ENCODE peak calls at places on chromosomes 16 and 17, in six cellular contexts. One of them, this sample, is unnamed.

GRCh38 chr16:79994413-79994812 is 393.9 kb upstream of the MAF start:
- DNase-seq in upper lobe of right lung: no peak
- DNase-seq in heart right ventricle: no peak
- DNase-seq in right lobe of liver: no peak
- DNase-seq in GM23248: no peak
- DNase-seq in small intestine: no peak
- DNase-seq in this sample: no peak

GRCh38 chr16:57445510-57445909 is 1.7 kb downstream of the CIAPIN1 start:
- DNase-seq in upper lobe of right lung: no peak
- DNase-seq in heart right ventricle: no peak
- DNase-seq in right lobe of liver: no peak
- DNase-seq in GM23248: no peak
- DNase-seq in small intestine: no peak
- DNase-seq in this sample: no peak

GRCh38 chr17:304461-304860 is 48.1 kb downstream of the RPH3AL start:
- DNase-seq in upper lobe of right lung: no peak
- DNase-seq in heart right ventricle: peak
- DNase-seq in right lobe of liver: no peak
- DNase-seq in GM23248: peak
- DNase-seq in small intestine: no peak
- DNase-seq in this sample: peak

GRCh38 chr17:71208111-71208704 is 912.6 kb upstream of the SOX9 start:
- DNase-seq in upper lobe of right lung: no peak
- DNase-seq in heart right ventricle: no peak
- DNase-seq in right lobe of liver: no peak
- DNase-seq in GM23248: peak
- DNase-seq in small intestine: no peak
- DNase-seq in this sample: peak

GRCh38 chr17:20201059-20201458 is 191.9 kb downstream of the SPECC1 start:
- DNase-seq in upper lobe of right lung: no peak
- DNase-seq in heart right ventricle: no peak
- DNase-seq in right lobe of liver: no peak
- DNase-seq in GM23248: no peak
- DNase-seq in small intestine: no peak
- DNase-seq in this sample: no peak

GRCh38 chr17:62162898-62163297 is 97.8 kb upstream of the MED13 start:
- DNase-seq in upper lobe of right lung: no peak
- DNase-seq in heart right ventricle: no peak
- DNase-seq in right lobe of liver: no peak
- DNase-seq in GM23248: no peak
- DNase-seq in small intestine: peak
- DNase-seq in this sample: no peak

GRCh38 chr17:64147110-64148016 is 17.4 kb upstream of the ERN1 start:
- DNase-seq in upper lobe of right lung: no peak
- DNase-seq in heart right ventricle: no peak
- DNase-seq in right lobe of liver: no peak
- DNase-seq in GM23248: peak
- DNase-seq in small intestine: peak
- DNase-seq in this sample: no peak

GRCh38 chr17:56031636-56032035 is 121.6 kb upstream of the ANKFN1 start:
- DNase-seq in upper lobe of right lung: no peak
- DNase-seq in heart right ventricle: no peak
- DNase-seq in right lobe of liver: no peak
- DNase-seq in GM23248: no peak
- DNase-seq in small intestine: no peak
- DNase-seq in this sample: no peak

GRCh38 chr16:46736695-46737094 is 11.4 kb downstream of the MYLK3 start:
- DNase-seq in upper lobe of right lung: peak
- DNase-seq in heart right ventricle: no peak
- DNase-seq in right lobe of liver: no peak
- DNase-seq in GM23248: peak
- DNase-seq in small intestine: no peak
- DNase-seq in this sample: no peak

GRCh38 chr17:30236807-30237206 is 1.3 kb upstream of the SLC6A4 start:
- DNase-seq in upper lobe of right lung: peak
- DNase-seq in heart right ventricle: peak
- DNase-seq in right lobe of liver: peak
- DNase-seq in GM23248: peak
- DNase-seq in small intestine: peak
- DNase-seq in this sample: no peak

GRCh38 chr16:21159281-21159951 is 942 bp downstream of the LDAF1 start:
- DNase-seq in upper lobe of right lung: peak
- DNase-seq in heart right ventricle: peak
- DNase-seq in right lobe of liver: no peak
- DNase-seq in GM23248: peak
- DNase-seq in small intestine: peak
- DNase-seq in this sample: no peak

GRCh38 chr17:19558946-19559345 is 25.3 kb downstream of the SLC47A1 start:
- DNase-seq in upper lobe of right lung: no peak
- DNase-seq in heart right ventricle: no peak
- DNase-seq in right lobe of liver: no peak
- DNase-seq in GM23248: no peak
- DNase-seq in small intestine: no peak
- DNase-seq in this sample: no peak

GRCh38 chr17:44978807-44979206 is 10.7 kb upstream of the C1QL1 start:
- DNase-seq in upper lobe of right lung: no peak
- DNase-seq in heart right ventricle: no peak
- DNase-seq in right lobe of liver: no peak
- DNase-seq in GM23248: no peak
- DNase-seq in small intestine: no peak
- DNase-seq in this sample: no peak

GRCh38 chr17:45405250-45406086 is 27.2 kb downstream of the ARHGAP27 start:
- DNase-seq in upper lobe of right lung: no peak
- DNase-seq in heart right ventricle: no peak
- DNase-seq in right lobe of liver: no peak
- DNase-seq in GM23248: peak
- DNase-seq in small intestine: peak
- DNase-seq in this sample: no peak

GRCh38 chr17:74280093-74280513 is 6.1 kb downstream of the DNAI2 start:
- DNase-seq in upper lobe of right lung: no peak
- DNase-seq in heart right ventricle: no peak
- DNase-seq in right lobe of liver: no peak
- DNase-seq in GM23248: no peak
- DNase-seq in small intestine: peak
- DNase-seq in this sample: no peak

GRCh38 chr16:12157510-12158093 is 181.1 kb downstream of the SNX29 start:
- DNase-seq in upper lobe of right lung: peak
- DNase-seq in heart right ventricle: no peak
- DNase-seq in right lobe of liver: no peak
- DNase-seq in GM23248: peak
- DNase-seq in small intestine: no peak
- DNase-seq in this sample: no peak

GRCh38 chr17:15882058-15882720 is 62.7 kb upstream of the ADORA2B start:
- DNase-seq in upper lobe of right lung: no peak
- DNase-seq in heart right ventricle: no peak
- DNase-seq in right lobe of liver: no peak
- DNase-seq in GM23248: no peak
- DNase-seq in small intestine: no peak
- DNase-seq in this sample: no peak

GRCh38 chr16:20268409-20268808 is 58.9 kb downstream of the GP2 start:
- DNase-seq in upper lobe of right lung: no peak
- DNase-seq in heart right ventricle: no peak
- DNase-seq in right lobe of liver: no peak
- DNase-seq in GM23248: no peak
- DNase-seq in small intestine: peak
- DNase-seq in this sample: no peak

GRCh38 chr17:56774650-56775049 is 59.1 kb downstream of the C17orf67 start:
- DNase-seq in upper lobe of right lung: no peak
- DNase-seq in heart right ventricle: no peak
- DNase-seq in right lobe of liver: no peak
- DNase-seq in GM23248: no peak
- DNase-seq in small intestine: no peak
- DNase-seq in this sample: no peak

GRCh38 chr17:54861469-54861983 is 39.1 kb upstream of the TOM1L1 start:
- DNase-seq in upper lobe of right lung: no peak
- DNase-seq in heart right ventricle: no peak
- DNase-seq in right lobe of liver: no peak
- DNase-seq in GM23248: no peak
- DNase-seq in small intestine: no peak
- DNase-seq in this sample: no peak

GRCh38 chr16:54326266-54326662 is 39.7 kb upstream of the IRX3 start:
- DNase-seq in upper lobe of right lung: no peak
- DNase-seq in heart right ventricle: no peak
- DNase-seq in right lobe of liver: no peak
- DNase-seq in GM23248: peak
- DNase-seq in small intestine: no peak
- DNase-seq in this sample: no peak

GRCh38 chr16:28189237-28189636 is 22.5 kb downstream of the XPO6 start:
- DNase-seq in upper lobe of right lung: no peak
- DNase-seq in heart right ventricle: no peak
- DNase-seq in right lobe of liver: no peak
- DNase-seq in GM23248: peak
- DNase-seq in small intestine: peak
- DNase-seq in this sample: no peak

GRCh38 chr17:7477392-7478275 is 1.8 kb downstream of the ZBTB4 start:
- DNase-seq in upper lobe of right lung: peak
- DNase-seq in heart right ventricle: peak
- DNase-seq in right lobe of liver: no peak
- DNase-seq in GM23248: peak
- DNase-seq in small intestine: no peak
- DNase-seq in this sample: no peak

GRCh38 chr17:6098466-6099180 is 28.4 kb downstream of the WSCD1 start:
- DNase-seq in upper lobe of right lung: peak
- DNase-seq in heart right ventricle: peak
- DNase-seq in right lobe of liver: no peak
- DNase-seq in GM23248: no peak
- DNase-seq in small intestine: no peak
- DNase-seq in this sample: peak

GRCh38 chr16:80746231-80746630 is 58.2 kb downstream of the CDYL2 start:
- DNase-seq in upper lobe of right lung: no peak
- DNase-seq in heart right ventricle: no peak
- DNase-seq in right lobe of liver: no peak
- DNase-seq in GM23248: peak
- DNase-seq in small intestine: no peak
- DNase-seq in this sample: no peak

GRCh38 chr16:56945847-56946527 is 14.0 kb downstream of the HERPUD1 start:
- DNase-seq in upper lobe of right lung: no peak
- DNase-seq in heart right ventricle: no peak
- DNase-seq in right lobe of liver: no peak
- DNase-seq in GM23248: no peak
- DNase-seq in small intestine: no peak
- DNase-seq in this sample: no peak

GRCh38 chr16:19400709-19401108 is 17.0 kb upstream of the TMC5 start:
- DNase-seq in upper lobe of right lung: no peak
- DNase-seq in heart right ventricle: no peak
- DNase-seq in right lobe of liver: no peak
- DNase-seq in GM23248: no peak
- DNase-seq in small intestine: no peak
- DNase-seq in this sample: no peak

GRCh38 chr17:2124391-2124790 is 69.5 kb downstream of the HIC1 start:
- DNase-seq in upper lobe of right lung: no peak
- DNase-seq in heart right ventricle: no peak
- DNase-seq in right lobe of liver: no peak
- DNase-seq in GM23248: no peak
- DNase-seq in small intestine: no peak
- DNase-seq in this sample: no peak

GRCh38 chr16:68833251-68833650 is 10.1 kb upstream of the TANGO6 start:
- DNase-seq in upper lobe of right lung: no peak
- DNase-seq in heart right ventricle: no peak
- DNase-seq in right lobe of liver: no peak
- DNase-seq in GM23248: no peak
- DNase-seq in small intestine: no peak
- DNase-seq in this sample: no peak
- H3K27ac ChIP-seq in upper lobe of right lung: no peak
- H3K27ac ChIP-seq in heart right ventricle: no peak
- H3K27ac ChIP-seq in right lobe of liver: no peak
- H3K27ac ChIP-seq in GM23248: no peak
- H3K27ac ChIP-seq in small intestine: no peak
- H3K27ac ChIP-seq in this sample: no peak

GRCh38 chr17:78348055-78348745 is 11.7 kb downstream of the SOCS3 start:
- DNase-seq in upper lobe of right lung: no peak
- DNase-seq in heart right ventricle: no peak
- DNase-seq in right lobe of liver: no peak
- DNase-seq in GM23248: no peak
- DNase-seq in small intestine: no peak
- DNase-seq in this sample: no peak

GRCh38 chr17:78355045-78355641 is 4.7 kb downstream of the SOCS3 start:
- DNase-seq in upper lobe of right lung: no peak
- DNase-seq in heart right ventricle: no peak
- DNase-seq in right lobe of liver: no peak
- DNase-seq in GM23248: no peak
- DNase-seq in small intestine: no peak
- DNase-seq in this sample: no peak

GRCh38 chr17:78349831-78350631 is 9.8 kb downstream of the SOCS3 start:
- DNase-seq in upper lobe of right lung: no peak
- DNase-seq in heart right ventricle: no peak
- DNase-seq in right lobe of liver: no peak
- DNase-seq in GM23248: peak
- DNase-seq in small intestine: no peak
- DNase-seq in this sample: no peak

GRCh38 chr17:78347453-78347852 is 12.4 kb downstream of the SOCS3 start:
- DNase-seq in upper lobe of right lung: peak
- DNase-seq in heart right ventricle: no peak
- DNase-seq in right lobe of liver: no peak
- DNase-seq in GM23248: no peak
- DNase-seq in small intestine: no peak
- DNase-seq in this sample: no peak

GRCh38 chr17:78351449-78352006 is 8.3 kb downstream of the SOCS3 start:
- DNase-seq in upper lobe of right lung: peak
- DNase-seq in heart right ventricle: peak
- DNase-seq in right lobe of liver: peak
- DNase-seq in GM23248: peak
- DNase-seq in small intestine: no peak
- DNase-seq in this sample: peak
- H3K27ac ChIP-seq in upper lobe of right lung: peak
- H3K27ac ChIP-seq in heart right ventricle: peak
- H3K27ac ChIP-seq in right lobe of liver: peak
- H3K27ac ChIP-seq in GM23248: peak
- H3K27ac ChIP-seq in small intestine: peak
- H3K27ac ChIP-seq in this sample: peak

DNA sequence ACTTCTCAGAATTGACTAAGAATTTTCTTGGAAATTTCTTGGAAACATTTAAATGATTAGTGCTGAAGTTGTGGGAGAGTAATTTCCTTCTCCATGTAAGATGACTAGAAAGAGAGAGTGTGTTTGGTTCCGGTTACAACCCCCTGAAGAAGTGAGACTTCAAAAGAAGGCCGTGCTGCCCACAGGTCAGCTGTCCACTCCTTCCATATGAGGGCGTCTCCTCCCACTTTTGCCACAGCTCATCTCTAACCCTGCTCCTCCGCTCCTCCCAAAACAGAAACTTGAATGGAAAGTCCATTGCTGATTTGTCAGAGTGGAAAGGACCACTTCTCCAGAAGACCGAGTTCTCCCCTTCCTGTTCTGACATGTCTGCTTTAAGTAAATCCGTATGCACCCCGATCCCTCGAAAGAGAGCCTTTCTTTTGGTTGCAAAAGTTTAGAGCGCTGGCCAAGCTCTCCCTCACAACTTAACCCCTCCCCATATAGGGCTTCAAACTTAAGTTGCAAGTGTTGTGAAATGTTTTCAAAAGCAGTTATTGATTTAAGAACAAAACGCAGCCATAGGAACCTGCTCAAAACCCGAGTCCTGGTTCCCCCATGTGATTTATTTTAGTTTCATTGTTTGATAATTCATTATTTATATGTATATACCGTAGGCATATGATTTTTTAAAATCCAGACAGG is 129.5 kb downstream of the SOCS1 start:
- DNase-seq in upper lobe of right lung: no peak
- DNase-seq in heart right ventricle: no peak
- DNase-seq in right lobe of liver: no peak
- DNase-seq in GM23248: no peak
- DNase-seq in small intestine: no peak
- DNase-seq in this sample: no peak
- H3K27ac ChIP-seq in upper lobe of right lung: no peak
- H3K27ac ChIP-seq in heart right ventricle: no peak
- H3K27ac ChIP-seq in right lobe of liver: no peak
- H3K27ac ChIP-seq in GM23248: no peak
- H3K27ac ChIP-seq in small intestine: no peak
- H3K27ac ChIP-seq in this sample: no peak

GRCh38 chr17:81578561-81579225 is 26.5 kb upstream of the FAAP100 start:
- DNase-seq in upper lobe of right lung: no peak
- DNase-seq in heart right ventricle: no peak
- DNase-seq in right lobe of liver: no peak
- DNase-seq in GM23248: no peak
- DNase-seq in small intestine: no peak
- DNase-seq in this sample: no peak
- H3K27ac ChIP-seq in upper lobe of right lung: no peak
- H3K27ac ChIP-seq in heart right ventricle: no peak
- H3K27ac ChIP-seq in right lobe of liver: no peak
- H3K27ac ChIP-seq in GM23248: peak
- H3K27ac ChIP-seq in small intestine: no peak
- H3K27ac ChIP-seq in this sample: peak